ENCODE peak calls at places on chromosome 15, in six cellular contexts. One of them, this sample, is unnamed.

GRCh38 chr15:62063851-62064635 is 2.7 kb upstream of the C2CD4A start:
- DNase-seq in germinal center: no peak
- DNase-seq in AG08396: no peak
- DNase-seq in NCI-H1092 treated with DMSO at 0.1 percent for 48 hours: no peak
- DNase-seq in ovary: no peak
- DNase-seq in HS-27A: peak; percentile 12
- DNase-seq in this sample: no peak

GRCh38 chr15:40809051-40809450 is 1.8 kb upstream of the DNAJC17 start:
- DNase-seq in HS-27A: no peak
- DNase-seq in NCI-H1092 treated with DMSO at 0.1 percent for 48 hours: no peak
- DNase-seq in ovary: no peak
- DNase-seq in germinal center: no peak
- DNase-seq in AG08396: no peak
- DNase-seq in this sample: no peak

GRCh38 chr15:99613887-99614642 is 48.3 kb downstream of the MEF2A start:
- DNase-seq in germinal center: no peak
- DNase-seq in ovary: no peak
- DNase-seq in AG08396: peak; percentile 22
- DNase-seq in HS-27A: no peak
- DNase-seq in NCI-H1092 treated with DMSO at 0.1 percent for 48 hours: no peak
- DNase-seq in this sample: no peak

GRCh38 chr15:32872606-32873291 is 154.9 kb downstream of the GREM1 start:
- DNase-seq in ovary: peak; percentile 64
- DNase-seq in HS-27A: no peak
- DNase-seq in AG08396: peak; percentile 22
- DNase-seq in NCI-H1092 treated with DMSO at 0.1 percent for 48 hours: peak; percentile 22
- DNase-seq in germinal center: no peak
- DNase-seq in this sample: peak; percentile 42

GRCh38 chr15:55627730-55628368 is 39.7 kb upstream of the PYGO1 start:
- DNase-seq in NCI-H1092 treated with DMSO at 0.1 percent for 48 hours: no peak
- DNase-seq in germinal center: no peak
- DNase-seq in AG08396: peak; percentile 74
- DNase-seq in ovary: no peak
- DNase-seq in HS-27A: peak; percentile 66
- DNase-seq in this sample: no peak

GRCh38 chr15:82856397-82857170 is 47.2 kb downstream of the WHAMM start:
- DNase-seq in AG08396: no peak
- DNase-seq in ovary: no peak
- DNase-seq in HS-27A: no peak
- DNase-seq in NCI-H1092 treated with DMSO at 0.1 percent for 48 hours: no peak
- DNase-seq in germinal center: no peak
- DNase-seq in this sample: no peak

GRCh38 chr15:83365370-83365938 is 81.0 kb upstream of the BNC1 start:
- DNase-seq in germinal center: no peak
- DNase-seq in HS-27A: peak; percentile 34
- DNase-seq in ovary: no peak
- DNase-seq in AG08396: peak; percentile 54
- DNase-seq in NCI-H1092 treated with DMSO at 0.1 percent for 48 hours: no peak
- DNase-seq in this sample: peak; percentile 49

GRCh38 chr15:90870354-90871096 is 2.1 kb downstream of the FURIN start:
- DNase-seq in AG08396: no peak
- DNase-seq in germinal center: no peak
- DNase-seq in HS-27A: no peak
- DNase-seq in ovary: no peak
- DNase-seq in NCI-H1092 treated with DMSO at 0.1 percent for 48 hours: no peak
- DNase-seq in this sample: no peak

GRCh38 chr15:90871097-90871715 is 2.8 kb downstream of the FURIN start:
- DNase-seq in HS-27A: no peak
- DNase-seq in NCI-H1092 treated with DMSO at 0.1 percent for 48 hours: peak; percentile 6
- DNase-seq in germinal center: no peak
- DNase-seq in AG08396: peak; percentile 60
- DNase-seq in ovary: peak; percentile 43
- DNase-seq in this sample: peak; percentile 69

GRCh38 chr15:69576948-69577351 is 124.3 kb downstream of the RPLP1 start:
- DNase-seq in AG08396: no peak
- DNase-seq in NCI-H1092 treated with DMSO at 0.1 percent for 48 hours: no peak
- DNase-seq in germinal center: no peak
- DNase-seq in ovary: no peak
- DNase-seq in HS-27A: no peak
- DNase-seq in this sample: no peak

GRCh38 chr15:31327674-31328424 is 1.2 kb downstream of the KLF13 start:
- DNase-seq in AG08396: peak; percentile 66
- DNase-seq in germinal center: peak; percentile 60
- DNase-seq in ovary: peak; percentile 72
- DNase-seq in HS-27A: no peak
- DNase-seq in NCI-H1092 treated with DMSO at 0.1 percent for 48 hours: no peak
- DNase-seq in this sample: peak; percentile 86

GRCh38 chr15:23385886-23386430 is 31.4 kb downstream of the GOLGA8S start:
- DNase-seq in HS-27A: no peak
- DNase-seq in AG08396: no peak
- DNase-seq in ovary: no peak
- DNase-seq in germinal center: no peak
- DNase-seq in NCI-H1092 treated with DMSO at 0.1 percent for 48 hours: no peak
- DNase-seq in this sample: no peak

GRCh38 chr15:94582368-94582767 is 351.0 kb downstream of the MCTP2 start:
- DNase-seq in germinal center: no peak
- DNase-seq in HS-27A: no peak
- DNase-seq in AG08396: no peak
- DNase-seq in ovary: no peak
- DNase-seq in NCI-H1092 treated with DMSO at 0.1 percent for 48 hours: peak; percentile 17
- DNase-seq in this sample: no peak

GRCh38 chr15:70795311-70795665 is 31.9 kb upstream of the UACA start:
- DNase-seq in AG08396: peak; percentile 72
- DNase-seq in ovary: no peak
- DNase-seq in HS-27A: peak; percentile 94
- DNase-seq in germinal center: no peak
- DNase-seq in NCI-H1092 treated with DMSO at 0.1 percent for 48 hours: no peak
- DNase-seq in this sample: no peak

GRCh38 chr15:70523634-70524033 is 239.7 kb downstream of the UACA start:
- DNase-seq in ovary: no peak
- DNase-seq in NCI-H1092 treated with DMSO at 0.1 percent for 48 hours: no peak
- DNase-seq in germinal center: no peak
- DNase-seq in HS-27A: no peak
- DNase-seq in AG08396: no peak
- DNase-seq in this sample: no peak

GRCh38 chr15:38530113-38530512 is 34.5 kb downstream of the RASGRP1 start:
- DNase-seq in HS-27A: no peak
- DNase-seq in germinal center: no peak
- DNase-seq in ovary: no peak
- DNase-seq in AG08396: no peak
- DNase-seq in NCI-H1092 treated with DMSO at 0.1 percent for 48 hours: no peak
- DNase-seq in this sample: no peak

GRCh38 chr15:95119041-95119440 is 887.7 kb downstream of the MCTP2 start:
- DNase-seq in ovary: no peak
- DNase-seq in germinal center: no peak
- DNase-seq in NCI-H1092 treated with DMSO at 0.1 percent for 48 hours: no peak
- DNase-seq in AG08396: no peak
- DNase-seq in HS-27A: no peak
- DNase-seq in this sample: no peak

GRCh38 chr15:47616876-47617275 is 100.4 kb upstream of the SEMA6D start:
- DNase-seq in germinal center: no peak
- DNase-seq in ovary: no peak
- DNase-seq in AG08396: no peak
- DNase-seq in NCI-H1092 treated with DMSO at 0.1 percent for 48 hours: no peak
- DNase-seq in HS-27A: no peak
- DNase-seq in this sample: no peak